ENCODE peak calls at places on chromosomes 5 and 9, in four cellular contexts. Y, F, U and S are unnamed samples.

GRCh38 chr5:133866903-133867245 is 101.6 kb downstream of the C5orf15 start:
- DNase-seq in Y (no peak), F (no peak), U (no peak), S (peak; percentile 36)

GRCh38 chr9:133048595-133048994 is 13.2 kb upstream of the CEL start:
- DNase-seq in F (no peak), U (no peak), Y (peak; percentile 22), S (no peak)

GRCh38 chr9:93956183-93956784 is 1.1 kb upstream of the BARX1 start:
- DNase-seq in F (no peak), Y (no peak), U (no peak), S (peak; percentile 28)

GRCh38 chr9:87501806-87502205 is 4.1 kb downstream of the DAPK1 start:
- DNase-seq in Y (no peak), F (no peak), U (no peak), S (no peak)

GRCh38 chr5:171596391-171596878 is 177.0 kb downstream of the FGF18 start:
- DNase-seq in Y (no peak), F (peak; percentile 90), U (no peak), S (peak; percentile 91)

GRCh38 chr9:137670391-137671195 is 51.8 kb downstream of the EHMT1 start:
- DNase-seq in Y (no peak), F (no peak), U (no peak), S (peak; percentile 74)

GRCh38 chr9:81314525-81314924 is 374.8 kb downstream of the TLE1 start:
- DNase-seq in Y (no peak), U (no peak), F (no peak), S (no peak)

GRCh38 chr9:106717686-106718085 is 145.3 kb upstream of the ZNF462 start:
- DNase-seq in U (no peak), Y (no peak), F (no peak), S (no peak)

GRCh38 chr5:40485021-40485998 is 194.4 kb upstream of the PTGER4 start:
- DNase-seq in U (no peak), Y (no peak), F (no peak), S (no peak)

GRCh38 chr9:17906204-17906840 is 327.5 kb downstream of the SH3GL2 start:
- DNase-seq in Y (no peak), U (no peak), F (peak; percentile 45), S (peak; percentile 79)

GRCh38 chr9:107177857-107178256 is 105.2 kb upstream of the RAD23B start:
- DNase-seq in U (no peak), Y (no peak), F (no peak), S (no peak)

GRCh38 chr9:127537792-127538191 is 74.3 kb upstream of the STXBP1 start:
- DNase-seq in F (no peak), U (no peak), Y (no peak), S (no peak)

GRCh38 chr9:11402621-11403020 is 789.8 kb upstream of the PTPRD start:
- DNase-seq in Y (no peak), F (no peak), U (no peak), S (no peak)

GRCh38 chr9:106111039-106111740 is 416.8 kb downstream of the TMEM38B start:
- DNase-seq in U (no peak), F (no peak), Y (no peak), S (no peak)

GRCh38 chr9:5718296-5719032 is 89.6 kb downstream of the RIC1 start:
- DNase-seq in U (no peak), Y (no peak), F (no peak), S (no peak)

GRCh38 chr9:81980568-81980967 is 8.0 kb upstream of the SPATA31D1 start:
- DNase-seq in F (no peak), Y (no peak), U (no peak), S (no peak)

GRCh38 chr5:171614511-171614910 is 171.1 kb upstream of the SMIM23 start:
- DNase-seq in Y (no peak), U (no peak), F (no peak), S (no peak)

GRCh38 chr5:6551287-6551954 is 81.4 kb downstream of the NSUN2 start:
- DNase-seq in F (no peak), Y (no peak), U (no peak), S (peak; percentile 87)

GRCh38 chr9:106728860-106729259 is 134.1 kb upstream of the ZNF462 start:
- DNase-seq in Y (no peak), F (no peak), U (no peak), S (no peak)

GRCh38 chr9:35756743-35757526 is 2.9 kb upstream of the MSMP start:
- DNase-seq in F (peak; percentile 82), U (peak; percentile 27), Y (peak; percentile 30), S (peak; percentile 89)

GRCh38 chr5:84623034-84623433 is 238.4 kb upstream of the EDIL3 start:
- DNase-seq in U (no peak), Y (no peak), F (no peak), S (no peak)

GRCh38 chr5:136028782-136029742 is at the start of gene TGFBI:
- DNase-seq in U (no peak), Y (peak; percentile 15), F (peak; percentile 78), S (peak; percentile 93)